ENCODE peak calls at places on chromosomes 3 and 15, in seven cellular contexts. L is EL; M is activated naive CD4-positive, alpha-beta T cell treated with anti-CD3 and anti-CD28 coated beads, Interleukin-2, amount 50 U/mL, for 72 hours; F is OCI-LY7; V is LHCN-M2; H is Panc1; D is stimulated activated CD4-positive, alpha-beta T cell treated with anti-CD3 and anti-CD28 coated beads, Interleukin-4, amount 100 ng/mL, for 48 hours. A is an unnamed sample.

GRCh38 chr3:161100994-161101393 is 4.2 kb downstream of the B3GALNT1 start:
- DNase-seq in L (no peak), M (no peak), F (no peak), V (no peak), H (no peak), D (no peak), A (no peak)

GRCh38 chr15:77546050-77546501 is 86.6 kb downstream of the LINGO1 start:
- DNase-seq in L (peak), M (no peak), F (no peak), V (peak), H (peak), D (no peak), A (peak)

GRCh38 chr15:98799461-98799971 is 151.2 kb downstream of the IGF1R start:
- DNase-seq in L (no peak), M (no peak), F (no peak), V (peak), H (no peak), D (no peak), A (no peak)

GRCh38 chr3:79358327-79358726 is 409.5 kb downstream of the ROBO1 start:
- DNase-seq in L (no peak), M (no peak), F (no peak), V (no peak), H (no peak), D (no peak), A (no peak)

GRCh38 chr15:70323111-70323851 is 225.6 kb upstream of the TLE3 start:
- DNase-seq in L (peak), M (no peak), F (no peak), V (no peak), H (no peak), D (no peak), A (no peak)

GRCh38 chr3:52339612-52340011 is 23.5 kb downstream of the DNAH1 start:
- DNase-seq in L (peak), M (peak), F (peak), V (peak), H (peak), D (peak), A (peak)

GRCh38 chr15:75134748-75135147 is 66.9 kb upstream of the C15orf39 start:
- DNase-seq in L (no peak), M (no peak), F (no peak), V (no peak), H (no peak), D (no peak), A (no peak)

GRCh38 chr3:70040386-70040785 is 40.9 kb downstream of the SAMMSON start:
- DNase-seq in L (no peak), M (no peak), F (no peak), V (no peak), H (no peak), D (no peak), A (no peak)

GRCh38 chr15:89998923-89999675 is 2.0 kb upstream of the ZNF710 start:
- DNase-seq in L (no peak), M (no peak), F (no peak), V (no peak), H (no peak), D (no peak), A (no peak)

GRCh38 chr3:58899159-58899952 is 150.5 kb downstream of the CFAP20DC start:
- DNase-seq in L (no peak), M (peak), F (no peak), V (no peak), H (no peak), D (peak), A (no peak)

GRCh38 chr3:139780603-139781002 is 102.8 kb upstream of the NMNAT3 start:
- DNase-seq in L (no peak), M (no peak), F (no peak), V (no peak), H (no peak), D (no peak), A (no peak)

GRCh38 chr3:52313774-52314188 is 2.3 kb upstream of the DNAH1 start:
- DNase-seq in L (peak), M (no peak), F (peak), V (peak), H (no peak), D (no peak), A (peak)

GRCh38 chr15:52103217-52104207 is 9.1 kb downstream of the BCL2L10 start:
- DNase-seq in L (peak), M (no peak), F (peak), V (peak), H (peak), D (no peak), A (peak)

GRCh38 chr3:135878501-135878900 is 87.0 kb upstream of the PPP2R3A start:
- DNase-seq in L (no peak), M (no peak), F (no peak), V (no peak), H (no peak), D (no peak), A (peak)

GRCh38 chr15:100803158-100803440 is 76.5 kb upstream of the ALDH1A3 start:
- DNase-seq in L (no peak), M (no peak), F (no peak), V (no peak), H (no peak), D (no peak), A (no peak)

GRCh38 chr3:126367316-126367805 is 10.2 kb upstream of the KLF15 start:
- DNase-seq in L (no peak), M (no peak), F (no peak), V (no peak), H (no peak), D (no peak), A (no peak)

GRCh38 chr3:191005790-191006189 is 143.3 kb upstream of the GMNC start:
- DNase-seq in L (no peak), M (no peak), F (no peak), V (no peak), H (no peak), D (no peak), A (no peak)

GRCh38 chr3:100913870-100914654 is 79.2 kb downstream of the ABI3BP start:
- DNase-seq in L (no peak), M (no peak), F (no peak), V (no peak), H (no peak), D (no peak), A (peak)

GRCh38 chr3:188772886-188773285 is 398.9 kb upstream of the TPRG1 start:
- DNase-seq in L (peak), M (no peak), F (no peak), V (peak), H (peak), D (no peak), A (no peak)

GRCh38 chr3:16060945-16061344 is 113.5 kb upstream of the GALNT15 start:
- DNase-seq in L (peak), M (no peak), F (no peak), V (peak), H (no peak), D (no peak), A (peak)

GRCh38 chr3:14431556-14431927 is 29.1 kb downstream of the SLC6A6 start:
- DNase-seq in L (no peak), M (no peak), F (peak), V (no peak), H (no peak), D (no peak), A (no peak)

GRCh38 chr3:56595956-56596355 is 39.0 kb downstream of the CCDC66 start:
- DNase-seq in L (no peak), M (no peak), F (no peak), V (no peak), H (no peak), D (no peak), A (no peak)

GRCh38 chr15:57198654-57199241 is 177.6 kb upstream of the CGNL1 start:
- DNase-seq in L (no peak), M (no peak), F (no peak), V (no peak), H (no peak), D (no peak), A (no peak)

GRCh38 chr3:153166206-153166605 is 4.2 kb downstream of the RAP2B start:
- DNase-seq in L (peak), M (no peak), F (no peak), V (peak), H (no peak), D (no peak), A (no peak)

GRCh38 chr3:11455977-11456376 is 183.8 kb downstream of the ATG7 start:
- DNase-seq in L (peak), M (no peak), F (no peak), V (peak), H (no peak), D (no peak), A (no peak)

GRCh38 chr15:68821190-68821897 is 649 bp upstream of the ANP32A start:
- DNase-seq in L (peak), M (peak), F (peak), V (no peak), H (no peak), D (no peak), A (no peak)

GRCh38 chr3:184656991-184657669 is 54.7 kb downstream of the MAGEF1 start:
- DNase-seq in L (peak), M (peak), F (no peak), V (peak), H (no peak), D (no peak), A (peak)

GRCh38 chr3:155070316-155070715 is 9.8 kb upstream of the MME start:
- DNase-seq in L (peak), M (no peak), F (no peak), V (no peak), H (no peak), D (no peak), A (no peak)

GRCh38 chr3:185420762-185421161 is 57.8 kb downstream of the MAP3K13 start:
- DNase-seq in L (no peak), M (no peak), F (no peak), V (peak), H (no peak), D (no peak), A (no peak)

GRCh38 chr3:126111126-126111551 is 27.2 kb upstream of the SLC41A3 start:
- DNase-seq in L (no peak), M (no peak), F (no peak), V (no peak), H (no peak), D (no peak), A (no peak)

A was measured in RCC 7860.